ENCODE peak calls at places on chromosomes 16 and 17, in eight cellular contexts. A is astrocyte of the spinal cord, H is activated B cell treated with CpG ODN at 0.5 μM for 24 hours, C is breast epithelium, X is tibial nerve, K is PC-9, D is stomach, S is lower lobe of right lung. B is an unnamed sample.

GRCh38 chr17:68198931-68199836 is 48.7 kb upstream of the AMZ2 start:
- DNase-seq in A (peak), H (peak), X (no peak), K (no peak), C (no peak), S (no peak), D (no peak), B (no peak)

GRCh38 chr16:89410794-89411309 is 79.5 kb downstream of the ANKRD11 start:
- DNase-seq in A (peak), X (peak), S (peak), K (no peak), H (no peak), C (peak), D (peak), B (no peak)

GRCh38 chr16:80788016-80788415 is 16.4 kb downstream of the CDYL2 start:
- DNase-seq in D (no peak), A (peak), X (no peak), S (no peak), K (no peak), H (no peak), C (no peak), B (no peak)

GRCh38 chr16:7392206-7392605 is 59.6 kb downstream of the RBFOX1 start:
- DNase-seq in K (no peak), H (no peak), A (no peak), X (no peak), S (no peak), D (no peak), C (no peak), B (no peak)

GRCh38 chr17:79220715-79221291 is 146.2 kb downstream of the ENGASE start:
- DNase-seq in K (no peak), H (no peak), S (peak), A (no peak), X (no peak), D (no peak), C (no peak), B (no peak)

GRCh38 chr16:57994778-57995177 is 5.7 kb downstream of the ZNF319 start:
- DNase-seq in X (no peak), S (peak), A (peak), C (no peak), H (no peak), K (peak), D (peak), B (no peak)

GRCh38 chr17:81217531-81217930 is 5.2 kb downstream of the CEP131 start:
- DNase-seq in K (no peak), S (no peak), H (no peak), C (no peak), D (no peak), X (no peak), A (no peak), B (no peak)

GRCh38 chr17:1515640-1516402 is 591 bp downstream of the INPP5K start:
- DNase-seq in H (peak), X (no peak), A (peak), S (peak), C (no peak), K (peak), D (peak), B (peak)

GRCh38 chr17:79070266-79070880 is 4.3 kb upstream of the ENGASE start:
- DNase-seq in S (peak), H (no peak), A (no peak), K (no peak), X (no peak), D (no peak), C (no peak), B (no peak)

GRCh38 chr16:72921620-72922019 is 126.3 kb downstream of the ZFHX3 start:
- DNase-seq in A (peak), C (no peak), X (no peak), S (no peak), H (no peak), K (no peak), D (no peak), B (peak)

GRCh38 chr16:86029131-86029741 is 130.3 kb downstream of the IRF8 start:
- DNase-seq in X (no peak), S (no peak), H (peak), A (no peak), C (peak), D (peak), K (no peak), B (no peak)

GRCh38 chr16:86577314-86577971 is 906 bp upstream of the FOXL1 start:
- DNase-seq in H (no peak), A (peak), C (no peak), K (no peak), D (no peak), X (no peak), S (no peak), B (no peak)

GRCh38 chr17:385195-385835 is 32.7 kb upstream of the RPH3AL start:
- DNase-seq in A (no peak), S (peak), K (no peak), D (peak), H (peak), C (no peak), X (peak), B (peak)

GRCh38 chr17:37564252-37564651 is 45.0 kb downstream of the SYNRG start:
- DNase-seq in X (no peak), C (no peak), D (no peak), A (no peak), K (no peak), H (no peak), S (no peak), B (no peak)

GRCh38 chr17:48003686-48004120 is 32.8 kb downstream of the CDK5RAP3 start:
- DNase-seq in A (no peak), C (no peak), S (no peak), K (no peak), D (no peak), X (no peak), H (no peak), B (no peak)

DNA sequence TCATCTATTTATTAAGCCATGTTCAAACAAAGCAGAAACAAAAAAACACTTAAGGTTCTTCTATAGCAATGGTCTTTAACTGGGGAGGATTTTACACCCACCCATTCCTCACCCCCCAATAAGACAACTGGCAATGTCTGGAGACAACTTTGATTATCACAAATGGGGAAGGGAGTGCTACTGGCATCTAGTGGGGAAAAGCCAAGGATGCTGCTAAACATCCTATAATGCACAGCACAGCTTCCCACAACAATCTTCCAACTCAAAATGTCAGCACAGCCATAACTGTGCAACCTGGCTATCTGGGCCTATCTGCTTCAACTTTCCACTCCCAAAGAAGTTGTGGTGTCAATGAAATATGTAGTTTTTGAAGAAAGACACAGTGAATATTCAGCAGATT is 1044.4 kb downstream of the CDH8 start:
- DNase-seq in C (no peak), H (no peak), K (no peak), A (no peak), X (no peak), D (no peak), S (no peak), B (no peak)
- TF ChIP-seq CTCF in C (no peak), H (no peak), K (no peak), A (no peak), X (no peak), D (no peak), S (no peak), B (no peak)

GRCh38 chr17:74645010-74645409 is 21.5 kb upstream of the CD300E start:
- DNase-seq in S (no peak), A (no peak), X (no peak), D (no peak), K (no peak), C (no peak), H (no peak), B (no peak)

GRCh38 chr17:74643826-74644225 is 20.3 kb upstream of the CD300E start:
- DNase-seq in D (no peak), S (no peak), H (no peak), A (no peak), K (no peak), X (no peak), C (no peak), B (no peak)

GRCh38 chr17:74647871-74648672 is 24.5 kb upstream of the CD300E start:
- DNase-seq in S (no peak), H (no peak), D (no peak), A (no peak), X (no peak), C (no peak), K (no peak), B (no peak)

GRCh38 chr17:74644419-74644818 is 20.9 kb upstream of the CD300E start:
- DNase-seq in A (no peak), X (no peak), C (no peak), S (no peak), K (no peak), D (no peak), H (no peak), B (no peak)

DNA sequence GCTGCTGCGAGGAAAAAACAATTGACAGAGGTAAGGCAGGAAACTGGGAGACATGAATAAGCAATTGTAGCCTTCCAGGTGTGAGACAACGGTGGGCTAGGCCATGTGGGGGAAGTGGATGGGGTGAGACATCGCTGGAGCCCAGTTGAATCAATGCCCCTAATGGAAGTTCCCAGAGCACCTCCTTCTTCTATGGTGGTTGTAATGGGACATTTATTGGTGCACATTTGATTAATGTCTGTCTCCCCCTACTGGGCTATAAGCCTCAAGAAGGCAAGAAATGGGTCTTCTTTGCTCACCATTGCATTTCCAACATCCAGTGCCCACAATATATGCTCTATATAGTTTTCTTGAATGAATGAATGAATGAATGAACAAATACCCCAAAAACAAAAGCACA is 22.7 kb upstream of the CD300E start:
- DNase-seq in H (no peak), A (no peak), K (no peak), C (no peak), D (no peak), S (no peak), X (no peak), B (no peak)
- TF ChIP-seq CTCF in H (no peak), A (no peak), K (peak), C (no peak), D (no peak), S (peak), X (no peak), B (no peak)

DNA sequence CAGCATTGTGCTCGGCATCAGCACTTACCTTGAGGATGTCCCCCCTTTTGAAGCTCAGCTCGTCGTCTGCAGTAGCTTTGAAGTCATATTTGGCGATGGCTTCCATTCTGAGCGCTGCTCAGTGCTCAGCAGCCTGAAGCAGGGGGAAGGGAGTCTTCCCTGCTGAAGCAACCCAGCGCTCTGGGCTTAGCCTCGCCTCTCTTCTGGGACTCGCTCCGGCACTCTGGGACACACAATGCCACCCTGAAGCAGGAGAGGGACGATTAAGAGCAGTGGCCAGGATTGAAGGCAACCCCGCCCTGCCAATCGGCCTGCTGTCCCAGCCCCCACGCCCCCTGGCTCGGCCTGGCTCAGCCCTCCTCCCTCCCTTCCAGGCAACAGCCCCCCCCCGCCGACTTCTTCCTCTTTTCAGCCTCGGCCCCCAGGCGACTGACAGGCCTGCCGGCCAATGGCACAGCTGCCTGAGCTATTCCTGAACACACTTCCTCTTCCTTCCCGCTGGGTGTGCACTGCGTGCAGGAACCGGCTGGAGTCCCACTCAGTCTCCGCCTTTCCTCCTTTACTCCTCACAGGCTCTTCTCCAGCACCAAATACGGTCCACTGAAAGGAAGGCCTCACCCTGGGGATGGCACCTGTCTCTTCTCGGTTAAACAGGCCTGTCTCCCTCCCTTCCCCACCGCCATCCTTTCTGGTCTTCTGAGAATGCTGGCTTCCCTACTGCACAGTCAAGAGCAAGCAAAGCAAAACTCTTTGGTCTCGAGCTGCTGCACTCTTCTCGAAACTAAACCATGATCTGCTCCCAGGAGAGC is 11.8 kb downstream of the GRB2 start:
- DNase-seq in K (peak), S (peak), A (peak), D (peak), H (peak), X (peak), C (peak), B (peak)
- TF ChIP-seq CTCF in K (no peak), S (peak), A (no peak), D (no peak), H (no peak), X (peak), C (peak), B (no peak)

GRCh38 chr16:61957075-61957474 is 79.2 kb downstream of the CDH8 start:
- DNase-seq in K (no peak), D (no peak), X (no peak), H (no peak), S (no peak), A (no peak), C (no peak), B (no peak)
- TF ChIP-seq CTCF in K (no peak), D (no peak), X (no peak), H (no peak), S (no peak), A (no peak), C (no peak), B (no peak)

GRCh38 chr16:83952940-83953795 is at the start of gene OSGIN1:
- DNase-seq in K (peak), X (peak), S (peak), A (peak), D (peak), C (peak), H (peak), B (peak)

GRCh38 chr16:83955218-83956130 is 2.4 kb downstream of the OSGIN1 start:
- DNase-seq in C (no peak), H (no peak), X (no peak), K (no peak), A (peak), D (no peak), S (no peak), B (no peak)

GRCh38 chr16:83952587-83952939 is 477 bp upstream of the OSGIN1 start:
- DNase-seq in S (no peak), A (no peak), C (no peak), H (no peak), K (peak), X (no peak), D (peak), B (no peak)

GRCh38 chr16:83954577-83955016 is 1.6 kb downstream of the OSGIN1 start:
- DNase-seq in X (peak), K (peak), A (peak), C (no peak), D (peak), S (peak), H (no peak), B (no peak)

GRCh38 chr16:83953796-83954576 is 946 bp downstream of the OSGIN1 start:
- DNase-seq in X (no peak), D (no peak), S (no peak), C (no peak), H (no peak), A (peak), K (peak), B (no peak)
- TF ChIP-seq CTCF in X (peak), D (no peak), S (peak), C (peak), H (no peak), A (peak), K (peak), B (no peak)

GRCh38 chr17:34586346-34586846 is 7.0 kb downstream of the TMEM132E start:
- DNase-seq in C (no peak), A (no peak), H (no peak), D (no peak), S (no peak), K (no peak), X (no peak), B (no peak)
- TF ChIP-seq CTCF in C (no peak), A (no peak), H (no peak), D (no peak), S (no peak), K (no peak), X (no peak), B (no peak)

GRCh38 chr17:41987642-41988041 is 21.0 kb downstream of the CNP start:
- DNase-seq in C (no peak), D (no peak), X (no peak), K (no peak), H (no peak), S (no peak), A (no peak), B (no peak)
- TF ChIP-seq CTCF in C (no peak), D (no peak), X (no peak), K (no peak), H (no peak), S (no peak), A (no peak), B (no peak)

GRCh38 chr16:83717308-83717707 is 90.5 kb upstream of the HSBP1 start:
- DNase-seq in D (no peak), S (no peak), H (no peak), X (no peak), C (no peak), K (no peak), A (no peak), B (no peak)
- TF ChIP-seq CTCF in D (no peak), S (no peak), H (no peak), X (no peak), C (no peak), K (no peak), A (no peak), B (no peak)